ENCODE peak calls at places on chromosomes 6 and 20, in five cellular contexts. G is brain microvascular endothelial cell, T is IMR-90, B is SK-N-SH, D is mammary epithelial cell. C is an unnamed sample.

GRCh38 chr6:109167557-109167956 is 72.2 kb downstream of the CEP57L1 start:
- DNase-seq in B (no peak), T (no peak), D (no peak), G (no peak), C (no peak)

GRCh38 chr6:109456710-109457595 is 1.4 kb upstream of the MICAL1 start:
- DNase-seq in B (no peak), G (no peak), D (no peak), T (peak; percentile 31), C (no peak)

GRCh38 chr6:108113557-108114519 is 39.3 kb upstream of the OSTM1 start:
- DNase-seq in T (peak; percentile 48), D (peak; percentile 45), B (peak; percentile 78), G (peak; percentile 53), C (peak; percentile 75)

GRCh38 chr6:56637640-56638039 is 5.0 kb downstream of the DST start:
- DNase-seq in B (peak; percentile 43), D (peak; percentile 46), T (peak; percentile 80), G (peak; percentile 18), C (peak; percentile 30)

GRCh38 chr6:10801224-10801848 is 37.0 kb downstream of the MAK start:
- DNase-seq in T (peak; percentile 58), D (peak; percentile 43), B (peak; percentile 78), G (peak; percentile 43), C (peak; percentile 80)

GRCh38 chr6:131877999-131878789 is 70.4 kb downstream of the ENPP1 start:
- DNase-seq in B (no peak), D (no peak), T (peak; percentile 19), G (no peak), C (no peak)

GRCh38 chr20:5369622-5370021 is 52.9 kb upstream of the PROKR2 start:
- DNase-seq in T (no peak), D (no peak), B (no peak), G (no peak), C (no peak)

GRCh38 chr6:119459207-119459974 is 109.8 kb upstream of the MAN1A1 start:
- DNase-seq in B (no peak), T (no peak), G (no peak), D (no peak), C (no peak)

GRCh38 chr6:37131104-37131959 is 38.6 kb upstream of the PIM1 start:
- DNase-seq in T (no peak), G (no peak), B (peak; percentile 85), D (no peak), C (no peak)

GRCh38 chr6:50602191-50602810 is 111.0 kb upstream of the TFAP2D start:
- DNase-seq in B (peak; percentile 14), T (peak; percentile 21), G (peak; percentile 31), D (peak; percentile 11), C (peak; percentile 8)

GRCh38 chr6:50822078-50822476 is 3.4 kb downstream of the TFAP2B start:
- DNase-seq in G (peak; percentile 5), D (peak; percentile 26), T (no peak), B (no peak), C (no peak)

GRCh38 chr6:170347975-170348374 is 41.4 kb downstream of the FAM120B start:
- DNase-seq in T (no peak), G (no peak), D (no peak), B (no peak), C (no peak)

GRCh38 chr6:142444388-142444787 is 142.6 kb downstream of the ADGRG6 start:
- DNase-seq in T (peak; percentile 73), B (no peak), G (no peak), D (no peak), C (no peak)

GRCh38 chr20:23800865-23801264 is 25.7 kb downstream of the CST2 start:
- DNase-seq in T (no peak), G (no peak), D (no peak), B (no peak), C (no peak)

GRCh38 chr6:71393471-71393870 is 104.9 kb downstream of the OGFRL1 start:
- DNase-seq in B (no peak), D (no peak), T (peak; percentile 39), G (no peak), C (no peak)

GRCh38 chr20:32433311-32434021 is 75.3 kb downstream of the ASXL1 start:
- DNase-seq in B (peak; percentile 21), G (no peak), T (no peak), D (no peak), C (no peak)

GRCh38 chr20:21739682-21740081 is 34.2 kb downstream of the PAX1 start:
- DNase-seq in G (no peak), B (no peak), T (no peak), D (no peak), C (no peak)

GRCh38 chr6:30884521-30885480 is 482 bp downstream of the DDR1 start:
- DNase-seq in T (peak; percentile 15), D (peak; percentile 78), G (peak; percentile 9), B (peak; percentile 77), C (peak; percentile 60)

GRCh38 chr6:43771210-43771857 is 1.3 kb downstream of the VEGFA start:
- DNase-seq in D (peak; percentile 54), T (peak; percentile 45), G (peak; percentile 43), B (peak; percentile 72), C (peak; percentile 56)

GRCh38 chr6:91816335-91816734 is 1229.5 kb upstream of the MAP3K7 start:
- DNase-seq in B (no peak), T (no peak), D (no peak), G (no peak), C (no peak)

GRCh38 chr20:50335105-50335504 is 144.5 kb downstream of the CEBPB start:
- DNase-seq in B (peak; percentile 50), G (peak; percentile 27), T (peak; percentile 31), D (peak; percentile 71), C (peak; percentile 85)

GRCh38 chr6:89432875-89433636 is at the start of gene ANKRD6:
- DNase-seq in D (peak; percentile 61), B (peak; percentile 95), G (peak; percentile 5), T (no peak), C (peak; percentile 79)

GRCh38 chr6:1070085-1070521 is 241.8 kb upstream of the FOXQ1 start:
- DNase-seq in D (no peak), B (no peak), G (no peak), T (peak; percentile 36), C (no peak)

GRCh38 chr6:29528300-29528931 is 31.1 kb downstream of the UBD start:
- DNase-seq in D (no peak), T (no peak), G (no peak), B (no peak), C (no peak)

GRCh38 chr6:41366150-41366549 is 30.7 kb downstream of the NCR2 start:
- DNase-seq in B (no peak), T (no peak), D (no peak), G (no peak), C (no peak)

GRCh38 chr6:35474978-35475570 is 6.9 kb downstream of the RPL10A start:
- DNase-seq in B (no peak), G (no peak), T (no peak), D (no peak), C (no peak)

GRCh38 chr6:139073118-139073517 is 44.6 kb downstream of the ABRACL start:
- DNase-seq in B (no peak), T (no peak), D (no peak), G (no peak), C (no peak)

GRCh38 chr6:3383525-3383924 is 73.3 kb downstream of the SLC22A23 start:
- DNase-seq in D (peak; percentile 46), G (peak; percentile 73), B (no peak), T (peak; percentile 72), C (no peak)

GRCh38 chr20:44938637-44939036 is 21.6 kb downstream of the TOMM34 start:
- DNase-seq in B (no peak), G (no peak), D (no peak), T (no peak), C (no peak)

GRCh38 chr6:159788757-159789376 is 535 bp downstream of the TCP1 start:
- DNase-seq in G (peak; percentile 28), B (peak; percentile 50), D (peak; percentile 23), T (peak; percentile 42), C (peak; percentile 46)

GRCh38 chr6:14540859-14541540 is 423.4 kb downstream of the CD83 start:
- DNase-seq in D (no peak), T (peak; percentile 31), B (peak; percentile 19), G (no peak), C (no peak)

GRCh38 chr6:26400626-26401025 is 1.4 kb upstream of the BTN3A1 start:
- DNase-seq in B (no peak), T (no peak), D (no peak), G (no peak), C (no peak)

GRCh38 chr6:40441132-40441531 is 146.0 kb downstream of the LRFN2 start:
- DNase-seq in T (no peak), B (no peak), D (no peak), G (no peak), C (no peak)

GRCh38 chr6:159376443-159377182 is 207.4 kb downstream of the FNDC1 start:
- DNase-seq in T (no peak), D (no peak), G (no peak), B (no peak), C (no peak)

DNA sequence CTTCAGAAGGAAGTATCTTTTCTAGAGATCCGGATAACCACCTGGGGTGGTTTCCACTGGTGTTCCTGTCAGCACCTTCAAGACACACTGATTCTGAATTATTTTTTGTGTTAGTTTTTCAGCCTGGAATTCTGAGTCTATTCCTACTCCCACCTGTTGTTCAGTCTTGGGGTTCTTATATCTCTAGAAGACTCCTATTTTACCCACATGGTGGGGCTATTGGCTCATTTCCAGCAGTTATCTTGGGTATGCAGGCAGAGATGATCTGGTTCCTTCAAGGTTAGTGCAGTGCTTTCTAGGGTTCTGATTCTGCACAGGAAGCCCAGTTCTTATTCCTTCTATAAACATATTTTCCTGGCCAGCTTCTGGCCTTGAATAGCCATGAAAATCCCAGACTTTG is 175.6 kb upstream of the PDE7B start:
- DNase-seq in B (peak; percentile 39), T (peak; percentile 41), D (peak; percentile 3), G (peak; percentile 60), C (peak; percentile 14)
- TF ChIP-seq CTCF in B (peak; percentile 46), T (peak; percentile 22), D (no peak), G (peak; percentile 47), C (no peak)

DNA sequence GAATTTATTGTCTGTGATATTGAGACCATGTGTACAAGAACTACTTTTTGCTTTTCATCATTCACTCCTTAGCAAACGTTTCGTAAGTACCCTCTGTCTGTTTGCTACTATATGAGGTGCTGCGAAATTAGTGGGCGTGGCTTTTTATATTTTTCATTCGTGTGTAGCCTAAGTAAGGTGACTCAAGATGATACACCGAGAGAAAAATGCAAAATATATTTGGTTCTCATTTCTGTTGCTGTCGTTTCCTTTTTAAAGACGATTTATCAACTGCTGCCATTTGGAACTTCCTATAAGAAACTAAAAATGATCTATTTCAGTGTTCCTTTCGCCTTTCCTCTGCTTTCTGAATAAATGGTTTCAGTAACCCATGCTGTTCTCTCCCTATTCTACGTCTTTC is 61.2 kb downstream of the VAPB start:
- DNase-seq in B (no peak), T (peak; percentile 42), D (no peak), G (no peak), C (no peak)
- TF ChIP-seq CTCF in B (no peak), T (no peak), D (no peak), G (no peak), C (no peak)

GRCh38 chr6:147674093-147674492 is 165.6 kb downstream of the SAMD5 start:
- DNase-seq in B (no peak), G (no peak), T (no peak), D (no peak), C (no peak)
- TF ChIP-seq CTCF in B (no peak), G (no peak), T (no peak), D (no peak), C (no peak)

DNA sequence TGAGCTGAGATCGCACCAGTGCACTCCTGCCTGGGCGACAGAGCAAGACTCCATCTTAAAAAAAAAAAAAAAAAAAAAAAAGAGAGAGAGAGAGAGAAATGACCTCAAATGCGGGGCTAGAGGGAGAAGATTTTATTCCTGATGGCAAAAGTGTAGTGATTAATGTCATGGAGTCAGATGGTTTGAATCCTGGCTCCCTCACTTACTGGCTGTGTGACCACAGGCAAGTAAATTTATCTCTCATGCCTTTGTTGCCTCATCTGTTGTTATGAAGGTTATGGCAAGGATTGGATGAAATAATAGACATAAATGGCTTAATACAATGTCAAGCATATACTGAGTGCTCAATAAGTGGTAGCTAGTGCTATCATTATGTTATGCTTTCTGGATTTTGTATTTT is 29.3 kb downstream of the RIN2 start:
- DNase-seq in T (no peak), G (no peak), D (no peak), B (no peak), C (no peak)
- TF ChIP-seq CTCF in T (no peak), G (no peak), D (no peak), B (no peak), C (no peak)

C was measured in RWPE1.